ENCODE peak calls at places on chromosome X, in six cellular contexts. K is epithelial cell of esophagus, Z is suprapubic skin, X is transverse colon, R is GM20000, Y is endothelial cell. V is an unnamed sample.

GRCh38 chrX:24426340-24426913 is 38.7 kb upstream of the PDK3 start:
- DNase-seq in K (peak; percentile 92), Z (no peak), X (no peak), R (peak; percentile 3), Y (no peak), V (no peak)

GRCh38 chrX:1466971-1467561 is 14.4 kb upstream of the ASMTL start:
- DNase-seq in K (no peak), Z (no peak), X (peak; percentile 69), R (peak; percentile 71), Y (no peak), V (no peak)

GRCh38 chrX:2697741-2698294 is 6.7 kb downstream of the CD99 start:
- DNase-seq in K (no peak), Z (no peak), X (no peak), R (no peak), Y (no peak), V (no peak)

GRCh38 chrX:155923200-155923599 is 42.1 kb downstream of the VAMP7 start:
- DNase-seq in K (no peak), Z (no peak), X (no peak), R (no peak), Y (no peak), V (no peak)

GRCh38 chrX:38262715-38263620 is 42.3 kb upstream of the SRPX start:
- DNase-seq in K (no peak), Z (no peak), X (no peak), R (no peak), Y (no peak), V (no peak)

GRCh38 chrX:98067611-98068010 is 1183.9 kb downstream of the RPA4 start:
- DNase-seq in K (peak; percentile 14), Z (no peak), X (no peak), R (no peak), Y (no peak), V (no peak)

GRCh38 chrX:56728321-56728720 is 722 bp upstream of the NBDY start:
- DNase-seq in K (peak; percentile 10), Z (no peak), X (no peak), R (peak; percentile 1), Y (no peak), V (no peak)

GRCh38 chrX:1720826-1721225 is 106.0 kb downstream of the ASMT start:
- DNase-seq in K (no peak), Z (no peak), X (no peak), R (no peak), Y (no peak), V (no peak)

GRCh38 chrX:100864967-100865366 is 9.2 kb downstream of the NOX1 start:
- DNase-seq in K (peak; percentile 42), Z (no peak), X (no peak), R (no peak), Y (no peak), V (no peak)

GRCh38 chrX:68018248-68019203 is 414.8 kb downstream of the OPHN1 start:
- DNase-seq in K (peak; percentile 33), Z (no peak), X (no peak), R (no peak), Y (peak; percentile 22), V (no peak)

GRCh38 chrX:149962859-149963757 is 24.8 kb upstream of the EOLA2 start:
- DNase-seq in K (peak; percentile 54), Z (no peak), X (peak; percentile 28), R (peak; percentile 16), Y (peak; percentile 31), V (peak; percentile 54)

GRCh38 chrX:151789179-151789800 is 54.7 kb downstream of the CNGA2 start:
- DNase-seq in K (no peak), Z (no peak), X (peak; percentile 18), R (no peak), Y (no peak), V (peak; percentile 71)

GRCh38 chrX:155334486-155335316 is at the start of gene CLIC2:
- DNase-seq in K (peak; percentile 57), Z (peak; percentile 50), X (peak; percentile 17), R (no peak), Y (no peak), V (no peak)

GRCh38 chrX:54043696-54044125 is 562 bp downstream of the PHF8 start:
- DNase-seq in K (peak; percentile 42), Z (no peak), X (peak; percentile 49), R (peak; percentile 15), Y (peak; percentile 13), V (no peak)

GRCh38 chrX:101958139-101958538 is 26.3 kb upstream of the ZMAT1 start:
- DNase-seq in K (peak; percentile 49), Z (no peak), X (no peak), R (no peak), Y (no peak), V (no peak)

GRCh38 chrX:2710496-2710895 is 19.4 kb downstream of the CD99 start:
- DNase-seq in K (peak; percentile 98), Z (peak; percentile 59), X (no peak), R (no peak), Y (no peak), V (no peak)

GRCh38 chrX:15202458-15203177 is 67.3 kb downstream of the ASB9 start:
- DNase-seq in K (no peak), Z (no peak), X (no peak), R (peak; percentile 1), Y (no peak), V (no peak)

GRCh38 chrX:112874614-112875013 is 34.0 kb upstream of the AMOT start:
- DNase-seq in K (no peak), Z (no peak), X (no peak), R (no peak), Y (no peak), V (no peak)

GRCh38 chrX:78555401-78555980 is 103.6 kb downstream of the RTL3 start:
- DNase-seq in K (no peak), Z (no peak), X (no peak), R (peak; percentile 2), Y (no peak), V (no peak)

GRCh38 chrX:119004920-119005524 is 30.6 kb downstream of the LONRF3 start:
- DNase-seq in K (peak; percentile 42), Z (no peak), X (peak; percentile 53), R (peak; percentile 39), Y (peak; percentile 57), V (peak; percentile 47)

GRCh38 chrX:113512700-113513395 is 672.2 kb upstream of the AMOT start:
- DNase-seq in K (peak; percentile 51), Z (no peak), X (no peak), R (no peak), Y (no peak), V (no peak)

GRCh38 chrX:115174548-115174947 is 14.7 kb upstream of the RBMXL3 start:
- DNase-seq in K (no peak), Z (no peak), X (no peak), R (no peak), Y (no peak), V (no peak)

GRCh38 chrX:48521353-48522243 is at the start of gene EBP:
- DNase-seq in K (peak; percentile 94), Z (peak; percentile 93), X (peak; percentile 95), R (peak; percentile 92), Y (peak; percentile 77), V (peak; percentile 86)

GRCh38 chrX:103608305-103608963 is 671 bp downstream of the TCEAL3 start:
- DNase-seq in K (no peak), Z (peak; percentile 63), X (no peak), R (peak; percentile 13), Y (peak; percentile 2), V (peak; percentile 50)

GRCh38 chrX:124931241-124931640 is 388.4 kb upstream of the TEX13C start:
- DNase-seq in K (no peak), Z (no peak), X (no peak), R (no peak), Y (no peak), V (no peak)

GRCh38 chrX:637660-638481 is 7.3 kb downstream of the SHOX start:
- DNase-seq in K (no peak), Z (no peak), X (no peak), R (no peak), Y (no peak), V (no peak)

GRCh38 chrX:72060196-72060974 is 71.3 kb downstream of the RTL5 start:
- DNase-seq in K (no peak), Z (no peak), X (no peak), R (no peak), Y (peak; percentile 34), V (no peak)

GRCh38 chrX:11458175-11458574 is 165.0 kb downstream of the AMELX start:
- DNase-seq in K (no peak), Z (no peak), X (no peak), R (no peak), Y (no peak), V (no peak)

GRCh38 chrX:11462136-11462535 is 168.9 kb downstream of the AMELX start:
- DNase-seq in K (no peak), Z (no peak), X (no peak), R (no peak), Y (no peak), V (no peak)

GRCh38 chrX:11461181-11462001 is 168.2 kb downstream of the AMELX start:
- DNase-seq in K (no peak), Z (no peak), X (no peak), R (no peak), Y (no peak), V (no peak)

GRCh38 chrX:11462648-11463047 is 169.4 kb downstream of the AMELX start:
- DNase-seq in K (no peak), Z (no peak), X (no peak), R (no peak), Y (no peak), V (no peak)

DNA sequence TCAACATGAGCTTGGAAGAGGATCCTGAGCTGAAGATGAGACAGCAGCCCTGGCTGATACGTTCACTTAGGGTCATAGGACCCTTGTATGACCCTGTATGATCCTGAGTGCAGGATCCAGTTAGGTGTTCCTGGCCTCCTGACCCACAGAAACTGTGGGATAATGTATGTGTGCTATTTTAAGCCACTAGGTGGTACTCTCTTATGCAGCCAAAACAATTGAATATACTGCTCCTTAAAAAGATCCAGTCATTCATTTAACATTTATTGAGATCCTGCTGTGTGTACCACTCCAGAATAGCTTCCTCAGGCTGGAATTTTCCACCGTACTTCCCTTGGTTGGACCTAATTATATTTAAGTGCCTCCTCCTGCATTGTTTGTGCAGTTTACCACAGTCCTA is 167.1 kb downstream of the AMELX start:
- DNase-seq in K (no peak), Z (no peak), X (no peak), R (no peak), Y (no peak), V (no peak)
- TF ChIP-seq CTCF in K (no peak), Z (no peak), X (no peak), R (no peak), Y (no peak), V (no peak)

GRCh38 chrX:51163730-51164129 is 168.9 kb upstream of the NUDT10 start:
- DNase-seq in K (no peak), Z (no peak), X (no peak), R (no peak), Y (no peak), V (no peak)
- TF ChIP-seq CTCF in K (no peak), Z (no peak), X (no peak), R (no peak), Y (no peak), V (no peak)

DNA sequence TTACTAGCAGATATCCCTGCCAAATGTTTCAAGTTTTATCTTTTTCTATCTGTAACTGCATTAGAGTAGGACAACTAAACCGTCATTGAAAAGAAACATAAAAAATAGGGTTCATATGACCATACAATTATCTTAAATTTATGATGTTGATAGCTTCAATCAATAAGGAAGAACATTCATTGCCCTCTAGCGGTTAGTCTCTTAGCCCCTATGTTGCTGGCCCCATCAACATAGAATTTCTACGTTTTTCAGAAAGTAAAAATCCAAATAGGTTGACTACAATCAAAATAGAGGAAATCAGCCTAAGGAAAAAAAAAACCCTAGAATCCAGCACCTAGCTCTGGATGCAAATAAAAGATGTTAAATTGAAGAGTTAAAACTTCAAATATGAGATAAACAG is 225.1 kb upstream of the ITM2A start:
- DNase-seq in K (no peak), Z (no peak), X (no peak), R (no peak), Y (no peak), V (no peak)
- TF ChIP-seq CTCF in K (no peak), Z (no peak), X (no peak), R (no peak), Y (no peak), V (no peak)

GRCh38 chrX:144722307-144722706 is 525.0 kb upstream of the SPANXN1 start:
- DNase-seq in K (no peak), Z (no peak), X (no peak), R (no peak), Y (no peak), V (no peak)
- TF ChIP-seq CTCF in K (no peak), Z (no peak), X (no peak), R (no peak), Y (no peak), V (no peak)